ENCODE peak calls at places on chromosome X, in five cellular contexts. Q is pancreas, P is lower leg skin, A is A549, S is kidney. J is an unnamed sample.

GRCh38 chrX:103417370-103417769 is 41.0 kb downstream of the BEX3 start:
- DNase-seq in S (no peak), Q (no peak), A (no peak), P (no peak), J (no peak)

GRCh38 chrX:101749436-101749835 is 89.8 kb upstream of the ARMCX2 start:
- DNase-seq in Q (no peak), S (no peak), P (no peak), A (no peak), J (peak)

GRCh38 chrX:54482839-54483593 is 13.0 kb downstream of the FGD1 start:
- DNase-seq in Q (no peak), A (no peak), P (no peak), S (peak), J (no peak)

GRCh38 chrX:118758511-118758910 is 31.1 kb downstream of the IL13RA1 start:
- DNase-seq in P (no peak), A (no peak), S (no peak), Q (no peak), J (no peak)

GRCh38 chrX:143934542-143934941 is 50.7 kb downstream of the UBE2NL start:
- DNase-seq in Q (no peak), S (no peak), P (no peak), A (no peak), J (no peak)

GRCh38 chrX:19805054-19805690 is 82.2 kb downstream of the SH3KBP1 start:
- DNase-seq in P (no peak), A (no peak), Q (no peak), S (no peak), J (no peak)

GRCh38 chrX:15790766-15791380 is 589 bp downstream of the ZRSR2 start:
- DNase-seq in S (no peak), A (no peak), Q (no peak), P (no peak), J (no peak)

GRCh38 chrX:85992811-85993229 is 54.5 kb downstream of the CHM start:
- DNase-seq in A (no peak), P (no peak), S (no peak), Q (no peak), J (peak)

GRCh38 chrX:120564925-120565324 is 4.2 kb upstream of the CUL4B start:
- DNase-seq in A (no peak), P (no peak), S (no peak), Q (no peak), J (no peak)

GRCh38 chrX:105845661-105846060 is 23.3 kb downstream of the NRK start:
- DNase-seq in S (no peak), P (no peak), A (no peak), Q (no peak), J (no peak)

GRCh38 chrX:152600853-152601635 is 36.7 kb upstream of the GABRQ start:
- DNase-seq in Q (no peak), S (no peak), A (no peak), P (no peak), J (peak)

GRCh38 chrX:109393859-109394258 is 88.0 kb downstream of the GUCY2F start:
- DNase-seq in S (no peak), P (no peak), Q (no peak), A (no peak), J (no peak)

GRCh38 chrX:130857207-130857606 is 45.8 kb downstream of the ENOX2 start:
- DNase-seq in Q (no peak), S (no peak), P (no peak), A (no peak), J (no peak)

GRCh38 chrX:44314259-44314734 is 29.2 kb downstream of the EFHC2 start:
- DNase-seq in S (no peak), P (no peak), Q (no peak), A (no peak), J (peak)

GRCh38 chrX:109902665-109903064 is 100.2 kb upstream of the TMEM164 start:
- DNase-seq in S (no peak), A (peak), P (no peak), Q (no peak), J (peak)

GRCh38 chrX:13938766-13939530 is 90.7 kb downstream of the GEMIN8 start:
- DNase-seq in S (no peak), Q (no peak), A (no peak), P (no peak), J (no peak)

GRCh38 chrX:54994668-54995452 is 872 bp upstream of the PFKFB1 start:
- DNase-seq in Q (no peak), A (no peak), S (no peak), P (no peak), J (no peak)

GRCh38 chrX:124720532-124720931 is 374.2 kb downstream of the SH2D1A start:
- DNase-seq in A (no peak), S (no peak), P (no peak), Q (no peak), J (no peak)

GRCh38 chrX:108122748-108123147 is 31.2 kb downstream of the ATG4A start:
- DNase-seq in Q (no peak), A (no peak), P (no peak), S (no peak), J (peak)

GRCh38 chrX:151398346-151398745 is 1.3 kb downstream of the VMA21 start:
- DNase-seq in A (no peak), P (no peak), Q (no peak), S (no peak), J (no peak)

GRCh38 chrX:123731258-123731986 is 1.4 kb downstream of the THOC2 start:
- DNase-seq in P (no peak), Q (no peak), S (no peak), A (peak), J (peak)

GRCh38 chrX:39850630-39851152 is 247.1 kb downstream of the BCOR start:
- DNase-seq in Q (no peak), A (no peak), S (no peak), P (no peak), J (peak)

GRCh38 chrX:47030339-47030738 is 47.9 kb upstream of the RGN start:
- DNase-seq in S (no peak), A (peak), P (no peak), Q (no peak), J (peak)

GRCh38 chrX:118973389-118974087 is 880 bp upstream of the LONRF3 start:
- DNase-seq in A (no peak), Q (no peak), P (peak), S (peak), J (no peak)

GRCh38 chrX:152928761-152929400 is 31.0 kb downstream of the ZNF185 start:
- DNase-seq in Q (no peak), A (no peak), P (no peak), S (no peak), J (no peak)

GRCh38 chrX:114508836-114509235 is 75.0 kb upstream of the HTR2C start:
- DNase-seq in S (no peak), Q (no peak), P (no peak), A (no peak), J (no peak)

GRCh38 chrX:154365997-154366665 is 8.3 kb downstream of the FLNA start:
- DNase-seq in A (no peak), S (no peak), Q (no peak), P (no peak), J (no peak)

GRCh38 chrX:108270739-108271396 is 167.4 kb downstream of the COL4A6 start:
- DNase-seq in A (no peak), P (no peak), S (no peak), Q (no peak), J (peak)

GRCh38 chrX:14776901-14777300 is 96.0 kb downstream of the FANCB start:
- DNase-seq in P (no peak), A (no peak), S (no peak), Q (no peak), J (peak)

GRCh38 chrX:65874110-65874509 is 165.8 kb downstream of the VSIG4 start:
- DNase-seq in A (no peak), Q (no peak), S (no peak), P (no peak), J (no peak)

GRCh38 chrX:35726176-35726575 is 72.0 kb upstream of the MAGEB16 start:
- DNase-seq in S (no peak), P (no peak), A (no peak), Q (no peak), J (no peak)

GRCh38 chrX:46965125-46965758 is 53.0 kb downstream of the JADE3 start:
- DNase-seq in S (no peak), Q (no peak), P (no peak), A (no peak), J (peak)

GRCh38 chrX:107429090-107429489 is 20.4 kb upstream of the FRMPD3 start:
- DNase-seq in S (no peak), P (no peak), Q (peak), A (no peak), J (no peak)